ENCODE peak calls at places on chromosomes 1 and 21, in ten cellular contexts. F, W, U, H, M, D, V, Q, R and S are unnamed samples.

GRCh38 chr1:222521299-222522104 is 26.4 kb downstream of the HHIPL2 start:
- DNase-seq in F (no peak), W (no peak), U (peak), H (peak), M (no peak), D (no peak), V (no peak), Q (no peak), R (no peak), S (no peak)

GRCh38 chr1:159752135-159752580 is 28.6 kb upstream of the DUSP23 start:
- DNase-seq in F (no peak), W (peak), U (peak), H (no peak), M (no peak), D (no peak), V (no peak), Q (no peak), R (no peak), S (no peak)

GRCh38 chr1:119966020-119966419 is 69.7 kb upstream of the ADAM30 start:
- DNase-seq in F (no peak), W (no peak), U (no peak), H (no peak), M (peak), D (no peak), V (no peak), Q (no peak), R (no peak), S (no peak)

GRCh38 chr1:112849967-112850641 is 105.9 kb downstream of the SLC16A1 start:
- DNase-seq in F (no peak), W (no peak), U (no peak), H (no peak), M (no peak), D (no peak), V (no peak), Q (no peak), R (no peak), S (no peak)

GRCh38 chr1:203667616-203668015 is 41.0 kb downstream of the ATP2B4 start:
- DNase-seq in F (no peak), W (no peak), U (no peak), H (no peak), M (no peak), D (no peak), V (no peak), Q (no peak), R (no peak), S (no peak)

GRCh38 chr1:67682659-67683197 is 2.3 kb upstream of the GADD45A start:
- DNase-seq in F (no peak), W (no peak), U (peak), H (no peak), M (peak), D (no peak), V (peak), Q (no peak), R (no peak), S (peak)

GRCh38 chr1:156124557-156125483 is 10.3 kb downstream of the LMNA start:
- DNase-seq in F (no peak), W (no peak), U (peak), H (no peak), M (no peak), D (peak), V (no peak), Q (no peak), R (no peak), S (no peak)

GRCh38 chr21:39842741-39843146 is 24.5 kb upstream of the PCP4 start:
- DNase-seq in F (no peak), W (no peak), U (no peak), H (no peak), M (no peak), D (no peak), V (no peak), Q (no peak), R (no peak), S (no peak)

GRCh38 chr1:1136547-1137230 is 20.8 kb upstream of the C1orf159 start:
- DNase-seq in F (no peak), W (no peak), U (no peak), H (no peak), M (no peak), D (no peak), V (no peak), Q (no peak), R (peak), S (no peak)

GRCh38 chr1:208007938-208008342 is 97.0 kb upstream of the CD34 start:
- DNase-seq in F (no peak), W (no peak), U (peak), H (no peak), M (no peak), D (no peak), V (peak), Q (no peak), R (no peak), S (no peak)

GRCh38 chr1:68801440-68801839 is 304.6 kb upstream of the DEPDC1 start:
- DNase-seq in F (no peak), W (no peak), U (no peak), H (no peak), M (no peak), D (no peak), V (no peak), Q (no peak), R (no peak), S (no peak)

GRCh38 chr1:82377201-82377884 is 576.6 kb downstream of the ADGRL2 start:
- DNase-seq in F (no peak), W (no peak), U (no peak), H (no peak), M (no peak), D (no peak), V (peak), Q (no peak), R (no peak), S (no peak)

GRCh38 chr1:44036409-44037111 is 5.3 kb upstream of the SLC6A9 start:
- DNase-seq in F (peak), W (no peak), U (peak), H (peak), M (no peak), D (peak), V (peak), Q (peak), R (peak), S (no peak)

GRCh38 chr1:28517649-28517999 is 11.8 kb downstream of the RCC1 start:
- DNase-seq in F (no peak), W (no peak), U (no peak), H (no peak), M (no peak), D (no peak), V (no peak), Q (no peak), R (no peak), S (no peak)

GRCh38 chr1:3012511-3013291 is 8.6 kb upstream of the ACTRT2 start:
- DNase-seq in F (peak), W (no peak), U (no peak), H (no peak), M (no peak), D (no peak), V (no peak), Q (peak), R (peak), S (no peak)

GRCh38 chr1:1620433-1621139 is 5.3 kb downstream of the MIB2 start:
- DNase-seq in F (no peak), W (no peak), U (no peak), H (no peak), M (no peak), D (no peak), V (no peak), Q (no peak), R (no peak), S (no peak)

GRCh38 chr1:40309374-40310128 is 7.5 kb downstream of the COL9A2 start:
- DNase-seq in F (no peak), W (no peak), U (no peak), H (no peak), M (no peak), D (no peak), V (peak), Q (no peak), R (no peak), S (no peak)

GRCh38 chr21:32917392-32918135 is 108.2 kb upstream of the OLIG2 start:
- DNase-seq in F (no peak), W (no peak), U (no peak), H (no peak), M (no peak), D (no peak), V (peak), Q (no peak), R (no peak), S (no peak)

GRCh38 chr1:240435996-240436566 is 175.9 kb downstream of the GREM2 start:
- DNase-seq in F (no peak), W (no peak), U (no peak), H (no peak), M (no peak), D (no peak), V (no peak), Q (no peak), R (no peak), S (no peak)

GRCh38 chr1:156904187-156904959 is 10.9 kb downstream of the PEAR1 start:
- DNase-seq in F (no peak), W (no peak), U (no peak), H (no peak), M (no peak), D (no peak), V (no peak), Q (no peak), R (no peak), S (no peak)

GRCh38 chr1:220040028-220040596 is 6.2 kb downstream of the EPRS1 start:
- DNase-seq in F (no peak), W (no peak), U (no peak), H (no peak), M (no peak), D (no peak), V (no peak), Q (no peak), R (no peak), S (no peak)

GRCh38 chr1:14887044-14887443 is 266.5 kb upstream of the TMEM51 start:
- DNase-seq in F (no peak), W (no peak), U (no peak), H (no peak), M (no peak), D (no peak), V (no peak), Q (no peak), R (no peak), S (no peak)

GRCh38 chr1:60367522-60367921 is 294.0 kb upstream of the C1orf87 start:
- DNase-seq in F (no peak), W (no peak), U (no peak), H (no peak), M (no peak), D (no peak), V (no peak), Q (no peak), R (no peak), S (no peak)

GRCh38 chr1:116243673-116244101 is 129.4 kb upstream of the ATP1A1 start:
- DNase-seq in F (no peak), W (no peak), U (no peak), H (no peak), M (no peak), D (no peak), V (no peak), Q (no peak), R (no peak), S (no peak)

GRCh38 chr21:32096411-32096810 is 182.4 kb downstream of the MIS18A start:
- DNase-seq in F (peak), W (no peak), U (peak), H (no peak), M (no peak), D (no peak), V (no peak), Q (no peak), R (peak), S (no peak)

DNA sequence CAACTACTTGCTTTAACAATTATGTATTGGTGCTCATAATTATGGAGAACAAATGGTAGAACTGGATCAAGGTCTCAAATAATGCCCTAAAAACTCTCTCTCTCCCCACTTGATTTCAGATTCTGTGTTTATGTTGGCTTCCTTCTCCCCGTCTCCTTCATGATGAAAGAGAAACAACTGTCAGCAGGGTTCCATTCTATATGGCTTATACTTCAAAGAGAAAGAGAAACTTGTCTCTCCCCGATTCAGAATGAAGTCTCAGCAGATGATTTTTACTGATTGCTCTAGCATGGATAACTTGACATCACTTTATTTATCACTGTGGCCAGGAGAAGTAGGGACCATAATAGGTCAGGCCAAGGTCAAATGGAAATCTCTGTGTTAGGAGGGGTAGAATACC is 575.6 kb downstream of the AGBL4 start:
- DNase-seq in F (no peak), W (no peak), U (no peak), H (no peak), M (no peak), D (no peak), V (no peak), Q (no peak), R (no peak), S (no peak)
- TF ChIP-seq CTCF in F (no peak), W (no peak), U (no peak), H (no peak), M (no peak), D (no peak), V (no peak), Q (no peak), R (no peak), S (no peak)

DNA sequence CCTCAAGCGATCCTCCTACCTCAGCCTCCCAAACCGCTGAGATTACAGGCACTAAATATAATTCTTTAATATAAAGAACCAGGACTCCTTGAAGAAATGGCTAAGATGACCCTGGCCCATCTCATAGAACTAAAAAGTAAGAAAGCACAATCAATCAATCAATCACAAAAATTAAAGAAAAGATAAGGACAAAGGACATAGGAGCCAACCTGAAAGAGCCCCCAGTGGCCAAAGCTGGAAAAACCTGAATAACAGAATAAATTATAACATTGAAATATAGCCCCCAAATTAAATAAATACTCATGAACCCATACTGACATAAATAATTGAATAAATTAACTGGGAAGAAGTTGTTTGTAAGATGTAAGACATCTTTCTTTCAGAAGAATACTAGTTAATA is 8.9 kb downstream of the NUP210L start:
- DNase-seq in F (no peak), W (no peak), U (no peak), H (no peak), M (no peak), D (no peak), V (no peak), Q (no peak), R (no peak), S (no peak)
- TF ChIP-seq CTCF in F (peak), W (peak), U (no peak), H (peak), M (peak), D (peak), V (peak), Q (peak), R (no peak), S (peak)

DNA sequence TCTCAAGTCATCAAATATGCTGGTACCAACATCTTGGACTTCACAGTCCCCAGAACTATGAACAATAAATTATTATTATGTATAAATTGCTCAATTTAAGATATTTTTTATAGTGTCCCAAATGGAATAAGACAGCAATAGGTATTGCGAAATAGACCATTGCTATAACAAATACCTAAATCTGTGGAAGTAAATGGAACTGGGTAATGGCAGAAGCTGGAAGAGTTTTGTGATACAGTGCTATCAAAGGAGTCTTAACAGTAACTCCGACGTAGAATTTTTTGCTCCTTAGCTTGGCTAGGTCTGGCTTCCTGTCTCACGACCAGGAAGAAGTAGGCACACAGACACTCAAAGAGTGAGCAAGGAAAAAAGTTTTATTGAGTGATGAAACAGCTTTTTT is 1791.5 kb downstream of the PLA2G4A start:
- DNase-seq in F (no peak), W (no peak), U (no peak), H (no peak), M (no peak), D (no peak), V (no peak), Q (no peak), R (no peak), S (no peak)
- TF ChIP-seq CTCF in F (no peak), W (no peak), U (no peak), H (no peak), M (no peak), D (no peak), V (no peak), Q (no peak), R (no peak), S (no peak)

GRCh38 chr1:94535879-94536278 is 5.7 kb downstream of the F3 start:
- DNase-seq in F (no peak), W (no peak), U (no peak), H (no peak), M (no peak), D (no peak), V (no peak), Q (no peak), R (no peak), S (no peak)

GRCh38 chr1:94540440-94541174 is 952 bp downstream of the F3 start:
- DNase-seq in F (no peak), W (no peak), U (no peak), H (no peak), M (no peak), D (no peak), V (no peak), Q (no peak), R (no peak), S (no peak)

GRCh38 chr1:94537254-94537653 is 4.3 kb downstream of the F3 start:
- DNase-seq in F (no peak), W (no peak), U (no peak), H (no peak), M (no peak), D (no peak), V (no peak), Q (no peak), R (no peak), S (no peak)

GRCh38 chr1:94539496-94539895 is 2.1 kb downstream of the F3 start:
- DNase-seq in F (no peak), W (no peak), U (no peak), H (no peak), M (no peak), D (no peak), V (no peak), Q (no peak), R (no peak), S (no peak)

GRCh38 chr1:94538243-94538827 is 3.2 kb downstream of the F3 start:
- DNase-seq in F (no peak), W (no peak), U (no peak), H (no peak), M (no peak), D (no peak), V (no peak), Q (no peak), R (no peak), S (no peak)
- TF ChIP-seq CTCF in F (no peak), W (no peak), U (no peak), H (peak), M (peak), D (no peak), V (peak), Q (no peak), R (no peak), S (peak)

DNA sequence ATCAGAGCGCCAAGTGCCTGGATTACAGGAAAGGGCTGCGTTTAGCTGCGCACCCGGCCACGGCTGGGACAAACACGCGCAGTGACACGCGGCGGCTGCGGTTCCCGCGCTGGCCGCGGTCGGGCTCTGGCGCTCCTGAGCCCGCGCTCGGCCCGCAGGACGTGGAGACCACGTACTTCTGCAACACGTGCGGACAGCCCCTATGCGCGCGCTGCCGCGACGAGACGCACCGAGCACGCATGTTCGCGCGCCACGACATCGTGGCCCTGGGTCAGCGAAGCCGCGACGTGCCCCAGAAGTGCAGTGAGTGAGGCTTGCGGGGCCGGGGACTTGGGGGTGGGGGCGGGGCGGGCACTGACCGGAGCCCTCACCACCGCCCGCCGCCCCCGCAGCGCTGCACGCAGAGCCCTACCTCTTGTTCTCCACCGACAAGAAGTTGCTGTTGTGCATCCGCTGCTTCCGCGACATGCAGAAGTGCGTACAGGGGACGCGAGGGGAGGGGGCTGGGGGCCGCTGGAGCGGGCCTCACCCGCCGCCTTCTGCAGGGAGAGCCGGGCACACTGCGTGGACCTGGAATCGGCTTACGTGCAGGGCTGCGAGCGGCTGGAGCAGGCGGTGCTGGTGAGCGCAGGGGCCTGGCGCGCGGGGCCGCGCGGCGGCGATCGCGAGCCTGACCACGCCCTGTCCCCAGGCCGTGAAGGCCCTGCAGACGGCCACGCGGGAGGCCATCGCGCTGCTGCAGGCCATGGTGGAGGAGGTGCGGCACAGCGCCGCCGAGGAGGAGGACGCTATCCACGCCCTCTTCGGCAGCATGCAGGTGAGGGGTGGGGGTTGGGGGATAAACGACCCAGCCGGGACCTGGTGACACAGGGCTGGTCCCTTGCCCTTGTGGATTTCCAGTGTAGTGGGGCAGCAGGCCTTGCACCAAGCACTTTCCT is 3.1 kb downstream of the RNF207 start:
- DNase-seq in F (peak), W (no peak), U (no peak), H (no peak), M (no peak), D (no peak), V (no peak), Q (peak), R (peak), S (no peak)
- TF ChIP-seq CTCF in F (peak), W (peak), U (no peak), H (peak), M (peak), D (peak), V (peak), Q (peak), R (peak), S (peak)

GRCh38 chr1:84360303-84360702 is 38.0 kb upstream of the DNASE2B start:
- DNase-seq in F (no peak), W (no peak), U (no peak), H (no peak), M (no peak), D (no peak), V (no peak), Q (no peak), R (no peak), S (no peak)

GRCh38 chr1:84353665-84354064 is 44.6 kb upstream of the DNASE2B start:
- DNase-seq in F (no peak), W (no peak), U (no peak), H (no peak), M (no peak), D (no peak), V (peak), Q (no peak), R (no peak), S (no peak)

GRCh38 chr1:84358695-84359094 is 39.6 kb upstream of the DNASE2B start:
- DNase-seq in F (no peak), W (no peak), U (no peak), H (no peak), M (no peak), D (no peak), V (no peak), Q (no peak), R (no peak), S (no peak)

GRCh38 chr1:84355556-84355955 is 42.7 kb upstream of the DNASE2B start:
- DNase-seq in F (no peak), W (no peak), U (no peak), H (no peak), M (no peak), D (no peak), V (no peak), Q (no peak), R (no peak), S (no peak)

DNA sequence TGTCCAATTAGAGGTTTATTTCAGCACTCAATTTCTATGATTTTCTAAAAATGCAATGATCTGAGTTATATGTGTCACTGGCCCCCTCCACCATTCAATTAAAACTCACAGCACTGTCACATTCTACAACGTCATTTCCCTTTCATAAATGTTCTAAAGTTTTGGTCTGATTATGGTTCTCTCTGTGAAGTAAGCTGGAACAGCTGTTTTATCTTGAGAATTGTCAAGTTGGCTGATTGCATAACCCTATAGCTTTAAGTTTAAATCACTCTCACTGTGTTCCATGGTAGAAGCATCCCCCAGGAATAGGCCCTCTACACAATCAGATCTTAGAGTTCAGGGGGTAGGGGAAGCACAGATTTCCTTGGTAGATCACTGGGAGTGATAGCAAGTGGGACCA is 41.4 kb upstream of the DNASE2B start:
- DNase-seq in F (no peak), W (no peak), U (no peak), H (no peak), M (no peak), D (no peak), V (no peak), Q (no peak), R (no peak), S (no peak)
- TF ChIP-seq CTCF in F (no peak), W (no peak), U (no peak), H (no peak), M (no peak), D (no peak), V (no peak), Q (no peak), R (no peak), S (no peak)